ENCODE peak calls at places on chromosomes 11 and 22, in four cellular contexts. L is activated CD4-positive, alpha-beta T cell treated with anti-CD3 and anti-CD28 coated beads, Interleukin-2, amount 50 U/mL, for 24 hours; K is mucosa of gallbladder; B is retinal pigment epithelial cell. C is an unnamed sample.

GRCh38 chr11:78266451-78266850 is 77.7 kb downstream of the USP35 start:
- DNase-seq in B (no peak), L (no peak), K (no peak), C (no peak)

GRCh38 chr11:117902001-117902855 is 25.8 kb upstream of the FXYD6 start:
- DNase-seq in B (no peak), L (no peak), K (no peak), C (no peak)

GRCh38 chr22:23268139-23268712 is 87.9 kb downstream of the BCR start:
- DNase-seq in L (no peak), B (no peak), K (no peak), C (no peak)

GRCh38 chr11:12787847-12788246 is 113.6 kb downstream of the TEAD1 start:
- DNase-seq in K (no peak), B (no peak), L (no peak), C (no peak)

GRCh38 chr11:76752321-76753175 is 30.6 kb upstream of the TSKU start:
- DNase-seq in B (no peak), K (peak), L (no peak), C (no peak)

GRCh38 chr22:47163481-47163875 is 401.0 kb downstream of the TBC1D22A start:
- DNase-seq in K (no peak), L (no peak), B (no peak), C (no peak)

GRCh38 chr22:27851974-27852713 is 50.6 kb upstream of the MN1 start:
- DNase-seq in K (no peak), L (no peak), B (no peak), C (no peak)

GRCh38 chr11:73461335-73461840 is 85.2 kb downstream of the RELT start:
- DNase-seq in K (no peak), B (no peak), L (no peak), C (peak)

GRCh38 chr22:46259374-46259773 is 3.8 kb downstream of the PKDREJ start:
- DNase-seq in K (no peak), L (no peak), B (no peak), C (no peak)

GRCh38 chr11:2576116-2576515 is 123.7 kb downstream of the KCNQ1OT1 start:
- DNase-seq in B (no peak), K (no peak), L (no peak), C (no peak)

GRCh38 chr11:92225563-92226308 is 1.1 kb downstream of the FAT3 start:
- DNase-seq in B (no peak), K (no peak), L (no peak), C (no peak)

GRCh38 chr22:49687786-49688515 is 139.7 kb downstream of the BRD1 start:
- DNase-seq in K (no peak), B (no peak), L (no peak), C (no peak)

GRCh38 chr11:115919341-115920086 is 415.3 kb upstream of the CADM1 start:
- DNase-seq in L (no peak), K (no peak), B (peak), C (no peak)

GRCh38 chr11:104713366-104713765 is 184.9 kb downstream of the CASP12 start:
- DNase-seq in K (no peak), B (no peak), L (no peak), C (no peak)

GRCh38 chr11:95723353-95723942 is 66.1 kb downstream of the FAM76B start:
- DNase-seq in L (no peak), B (no peak), K (no peak), C (no peak)

GRCh38 chr11:30583505-30584280 is 2.5 kb downstream of the MPPED2 start:
- DNase-seq in B (no peak), K (no peak), L (no peak), C (no peak)

GRCh38 chr11:106875013-106875412 is 143.3 kb downstream of the GUCY1A2 start:
- DNase-seq in L (no peak), B (no peak), K (no peak), C (no peak)

GRCh38 chr22:19038164-19038546 is 84.1 kb downstream of the DGCR2 start:
- DNase-seq in K (no peak), B (no peak), L (no peak), C (no peak)

GRCh38 chr11:115222863-115223530 is 281.2 kb downstream of the CADM1 start:
- DNase-seq in L (no peak), K (no peak), B (no peak), C (no peak)

C was measured in D721Med.